ENCODE peak calls at places on chromosomes 2 and 18, in seven cellular contexts. B is A549, I is IMR-90, Z is GM12878, M is SK-N-SH, L is K562, X is HepG2. C is an unnamed sample.

GRCh38 chr2:127525692-127526141 is 572 bp downstream of the IWS1 start:
- DNase-seq in B (peak; percentile 26), X (peak; percentile 32), Z (no peak), M (peak; percentile 47), L (no peak), I (peak; percentile 59), C (no peak)

GRCh38 chr18:38576349-38576748 is 1010.8 kb upstream of the CELF4 start:
- DNase-seq in Z (no peak), L (no peak), X (no peak), I (no peak), B (no peak), M (no peak), C (no peak)

GRCh38 chr2:49044265-49044664 is 110.0 kb downstream of the FSHR start:
- DNase-seq in Z (no peak), I (no peak), M (no peak), X (no peak), B (no peak), L (no peak), C (no peak)

GRCh38 chr2:66515743-66516142 is 80.8 kb downstream of the MEIS1 start:
- DNase-seq in M (no peak), B (no peak), L (no peak), I (peak; percentile 90), X (no peak), Z (no peak), C (no peak)

GRCh38 chr2:21146638-21147037 is 22.9 kb downstream of the TDRD15 start:
- DNase-seq in Z (no peak), L (no peak), B (no peak), X (no peak), M (no peak), I (no peak), C (no peak)

GRCh38 chr2:172970660-172971059 is 105.0 kb upstream of the MAP3K20 start:
- DNase-seq in I (no peak), B (no peak), Z (no peak), L (no peak), X (no peak), M (no peak), C (no peak)

GRCh38 chr2:121044412-121044811 is 240.6 kb downstream of the TFCP2L1 start:
- DNase-seq in L (no peak), M (no peak), X (no peak), B (peak; percentile 25), Z (no peak), I (no peak), C (peak; percentile 68)

GRCh38 chr2:179252439-179252838 is 12.2 kb downstream of the SESTD1 start:
- DNase-seq in Z (no peak), M (no peak), I (no peak), B (no peak), L (no peak), X (no peak), C (no peak)

GRCh38 chr2:75130171-75130570 is 69.1 kb downstream of the TACR1 start:
- DNase-seq in B (peak; percentile 36), X (no peak), M (peak; percentile 24), L (no peak), Z (no peak), I (no peak), C (peak; percentile 10)

GRCh38 chr18:50748243-50749229 is 71.3 kb downstream of the MRO start:
- DNase-seq in L (no peak), Z (no peak), I (no peak), B (no peak), X (no peak), M (no peak), C (peak; percentile 10)

GRCh38 chr2:97950329-97951154 is 45.2 kb downstream of the TMEM131 start:
- DNase-seq in B (no peak), I (peak; percentile 91), Z (no peak), X (no peak), L (no peak), M (no peak), C (no peak)

DNA sequence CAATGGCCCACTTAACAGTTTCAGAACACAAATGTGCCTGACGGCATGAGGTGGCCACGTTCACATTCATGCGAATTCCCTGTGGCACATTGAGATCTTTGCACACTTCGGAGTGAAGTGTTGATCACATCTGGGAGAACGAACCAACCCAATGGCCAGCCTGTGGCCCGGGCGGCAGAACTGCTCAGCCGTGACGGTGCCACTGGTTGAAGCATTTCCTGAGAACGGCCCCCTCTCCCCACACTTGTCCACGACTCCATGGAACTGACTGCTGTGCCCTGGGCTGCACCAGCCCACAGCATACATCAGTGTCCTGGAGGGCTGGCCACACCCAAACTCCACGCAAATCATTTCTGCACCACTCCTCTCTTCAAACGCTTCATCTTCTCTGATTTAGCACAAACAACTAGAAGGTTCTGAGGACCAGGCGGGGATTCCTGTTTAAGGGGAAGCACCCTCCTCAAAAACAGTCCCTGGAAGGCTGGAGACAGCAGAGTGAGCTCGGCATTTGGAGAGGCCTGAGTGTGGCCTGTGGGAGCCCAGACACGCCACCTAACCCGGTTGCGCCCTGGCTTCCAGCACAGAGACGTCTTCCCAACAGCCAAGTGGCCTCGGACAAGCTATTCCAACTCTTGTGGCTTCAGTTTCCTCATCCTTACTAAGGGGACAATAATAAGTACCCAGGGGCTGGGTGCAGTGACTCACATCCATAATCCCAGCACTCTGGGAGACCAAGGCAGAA is 9.9 kb upstream of the SALL3 start:
- DNase-seq in B (no peak), I (no peak), M (no peak), Z (no peak), L (no peak), X (no peak), C (no peak)
- TF ChIP-seq RFX5 in B (no peak), I (no peak), M (no peak), Z (no peak), L (no peak), X (no peak), C (no peak)

DNA sequence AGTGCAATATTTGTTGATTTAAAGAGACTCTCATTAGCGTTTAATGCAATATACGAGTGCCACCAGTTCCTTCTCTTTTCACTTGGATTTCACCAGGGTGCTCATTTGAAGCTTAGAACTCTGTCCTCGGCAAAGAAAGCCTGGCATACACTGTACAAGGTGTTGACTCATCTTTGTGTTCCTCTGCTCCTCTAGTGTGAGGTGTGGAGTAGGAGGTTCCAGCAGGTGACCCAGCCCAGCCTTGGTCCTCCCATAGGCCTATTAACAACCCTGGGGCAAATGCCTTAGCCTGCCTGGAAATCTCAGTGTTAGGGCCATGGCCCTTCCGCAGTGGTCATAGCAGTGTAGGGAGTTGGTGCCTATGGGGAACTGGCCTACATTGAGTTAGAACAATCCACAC is 20.1 kb downstream of the BCL2L11 start:
- DNase-seq in I (no peak), X (no peak), B (no peak), L (no peak), M (no peak), Z (no peak), C (no peak)
- TF ChIP-seq RFX5 in I (no peak), X (no peak), B (no peak), L (no peak), M (no peak), Z (no peak), C (no peak)

GRCh38 chr2:169696381-169696780 is 2.1 kb downstream of the PHOSPHO2 start:
- DNase-seq in B (no peak), L (no peak), Z (no peak), M (no peak), I (no peak), X (no peak), C (no peak)

GRCh38 chr2:169690958-169691357 is 3.2 kb downstream of the CFAP210 start:
- DNase-seq in B (no peak), L (no peak), X (no peak), M (no peak), Z (no peak), I (no peak), C (no peak)

GRCh38 chr2:169694894-169695260 is 608 bp downstream of the PHOSPHO2 start:
- DNase-seq in M (no peak), Z (no peak), I (no peak), B (no peak), X (no peak), L (no peak), C (no peak)

GRCh38 chr2:169694113-169694893 is at the start of the genes CFAP210 and PHOSPHO2:
- DNase-seq in I (peak; percentile 95), L (peak; percentile 95), Z (peak; percentile 70), B (peak; percentile 96), X (peak; percentile 96), M (peak; percentile 94), C (peak; percentile 70)

GRCh38 chr2:169693344-169693743 is 861 bp downstream of the CFAP210 start:
- DNase-seq in I (no peak), Z (no peak), M (peak; percentile 64), X (peak; percentile 52), L (peak; percentile 27), B (peak; percentile 17), C (no peak)
- TF ChIP-seq RFX5 in I (no peak), Z (no peak), M (no peak), X (no peak), L (no peak), B (no peak), C (no peak)

GRCh38 chr2:46973687-46974086 is 58.1 kb upstream of the MCFD2 start:
- DNase-seq in B (no peak), M (no peak), X (no peak), Z (no peak), L (no peak), I (no peak), C (no peak)

GRCh38 chr2:46967990-46968647 is 52.5 kb upstream of the MCFD2 start:
- DNase-seq in L (peak; percentile 72), B (peak; percentile 96), X (no peak), Z (no peak), I (peak; percentile 85), M (no peak), C (no peak)

GRCh38 chr2:46971914-46972313 is 56.3 kb upstream of the MCFD2 start:
- DNase-seq in M (no peak), X (no peak), I (no peak), B (no peak), Z (no peak), L (no peak), C (no peak)

GRCh38 chr2:46972438-46972837 is 56.8 kb upstream of the MCFD2 start:
- DNase-seq in Z (no peak), M (no peak), X (no peak), L (no peak), I (no peak), B (no peak), C (no peak)

DNA sequence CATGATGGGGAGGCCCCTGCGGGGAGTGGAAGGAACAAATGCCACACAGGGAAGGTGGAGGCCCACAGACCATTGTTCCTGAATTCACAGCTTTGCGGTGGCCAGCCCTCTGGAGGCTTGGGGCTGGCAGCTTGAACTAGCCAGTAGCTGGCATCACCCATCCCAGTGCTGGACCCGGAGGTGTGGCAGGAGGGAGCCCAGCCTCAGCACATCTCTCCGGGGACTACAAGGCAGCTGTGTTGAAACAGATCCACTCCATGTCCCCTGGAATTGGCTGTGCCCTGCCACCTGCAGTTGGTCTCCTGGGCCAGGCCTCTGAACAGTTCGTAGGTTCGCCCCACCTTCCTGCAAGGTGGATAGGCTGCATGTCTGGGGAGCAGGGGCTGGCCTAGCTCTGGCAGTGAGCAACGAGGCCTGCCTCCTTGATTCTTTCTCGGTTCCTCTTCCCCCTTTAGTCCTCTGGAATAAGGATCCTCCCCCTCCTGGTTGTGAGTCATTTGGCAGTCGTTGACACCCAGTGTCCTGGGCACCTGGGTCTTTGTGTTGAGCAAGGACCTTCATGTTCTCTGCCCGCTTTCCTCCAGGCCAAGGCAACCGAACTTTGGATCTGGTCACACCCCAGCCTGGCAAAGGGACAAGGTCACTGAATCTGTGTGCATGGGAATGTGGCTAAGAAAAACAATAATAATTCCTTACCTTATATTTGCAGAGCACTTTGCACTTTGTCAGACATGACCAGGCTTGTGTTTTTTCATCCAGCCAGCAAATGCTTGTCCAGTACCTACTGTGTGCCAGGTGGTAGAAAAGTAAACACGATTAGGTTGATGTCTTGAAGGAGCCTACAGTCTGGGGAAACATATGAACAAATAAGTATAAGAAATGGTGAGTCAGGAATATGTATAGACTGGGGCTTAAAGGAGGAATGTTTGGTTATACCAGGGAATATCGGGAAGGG is 55.0 kb upstream of the MCFD2 start:
- DNase-seq in L (no peak), M (no peak), X (peak; percentile 92), Z (no peak), B (peak; percentile 90), I (peak; percentile 53), C (no peak)
- TF ChIP-seq RFX5 in L (no peak), M (no peak), X (no peak), Z (no peak), B (no peak), I (no peak), C (no peak)